ENCODE peak calls at places on chromosomes 6 and 20, in five cellular contexts. V is OCI-LY7, W is heart left ventricle, P is PC-9, X is HCT116. G is an unnamed sample.

GRCh38 chr6:10419749-10420545 is 5.1 kb upstream of the TFAP2A start:
- DNase-seq in V (no peak), W (no peak), P (peak; percentile 52), X (no peak), G (no peak)

GRCh38 chr6:232896-233640 is 59.2 kb upstream of the DUSP22 start:
- DNase-seq in V (no peak), W (no peak), P (no peak), X (no peak), G (no peak)

GRCh38 chr6:92043782-92044181 is 1375.6 kb downstream of the EPHA7 start:
- DNase-seq in V (no peak), W (no peak), P (no peak), X (no peak), G (no peak)

GRCh38 chr20:37007898-37008649 is 56.6 kb upstream of the SAMHD1 start:
- DNase-seq in V (peak; percentile 72), W (no peak), P (no peak), X (no peak), G (no peak)

GRCh38 chr6:160077526-160077925 is 44.1 kb upstream of the SLC22A1 start:
- DNase-seq in V (no peak), W (no peak), P (no peak), X (no peak), G (no peak)

GRCh38 chr20:40980106-40980827 is 48.4 kb upstream of the TOP1 start:
- DNase-seq in V (no peak), W (no peak), P (no peak), X (no peak), G (no peak)

GRCh38 chr6:14146459-14147096 is 29.0 kb downstream of the CD83 start:
- DNase-seq in V (no peak), W (no peak), P (no peak), X (no peak), G (no peak)

GRCh38 chr6:149855040-149855654 is 9.0 kb downstream of the LRP11 start:
- DNase-seq in V (no peak), W (no peak), P (peak; percentile 63), X (peak; percentile 71), G (no peak)

GRCh38 chr20:8953300-8953699 is 115.6 kb upstream of the PLCB4 start:
- DNase-seq in V (no peak), W (no peak), P (no peak), X (no peak), G (no peak)

GRCh38 chr20:61939691-61940360 is 125.9 kb downstream of the TAF4 start:
- DNase-seq in V (no peak), W (no peak), P (no peak), X (no peak), G (no peak)

GRCh38 chr6:12291083-12291784 is 1.1 kb downstream of the EDN1 start:
- DNase-seq in V (no peak), W (no peak), P (no peak), X (no peak), G (no peak)
- H3K27ac ChIP-seq in V (no peak overlapping the region), W (peak overlapping the region; percentile 13), P (peak overlapping the region; percentile 92), X (no peak overlapping the region), G (no peak overlapping the region)

DNA sequence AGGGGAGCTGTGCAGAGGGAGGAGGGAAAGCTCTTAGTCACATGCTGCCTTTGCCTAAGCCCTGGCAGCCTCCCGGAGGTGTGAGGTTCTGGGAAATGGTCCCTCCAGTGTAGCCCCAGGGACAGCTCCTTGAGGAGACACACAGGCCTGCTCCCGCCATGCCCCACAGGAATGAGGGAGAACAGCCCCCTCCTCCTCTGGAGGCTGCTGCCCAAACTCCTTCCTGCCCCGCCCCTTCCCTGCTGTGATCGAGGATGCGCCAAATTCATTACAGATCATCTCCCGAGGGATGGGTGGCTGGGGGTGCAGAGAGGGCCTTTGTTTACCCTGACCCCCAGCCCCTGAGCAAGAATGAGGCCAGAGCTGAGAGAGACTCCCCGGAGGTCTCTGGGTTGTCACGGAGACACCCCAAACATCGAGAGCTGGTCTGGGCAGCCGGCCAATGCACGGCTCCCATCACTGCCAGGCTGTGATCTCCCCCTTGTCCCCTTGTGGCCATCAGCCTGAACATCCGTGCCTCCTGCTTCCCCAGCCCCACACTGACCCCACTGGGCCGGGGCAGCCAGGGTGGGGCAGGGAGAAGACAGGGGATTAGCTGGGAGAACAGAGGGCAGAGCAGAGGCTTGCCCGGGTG is 8.4 kb downstream of the CYP21A2 start:
- DNase-seq in V (no peak), W (peak; percentile 52), P (peak; percentile 66), X (no peak), G (peak; percentile 77)
- H3K4me1 ChIP-seq in V (no peaks in the 10 kb centered on the region), W (peaks cover 25% of the 10 kb centered on the region), P (peaks cover 30% of the 10 kb centered on the region), X (peaks cover 9% of the 10 kb centered on the region), G (peaks cover 31% of the 10 kb centered on the region)

GRCh38 chr6:138593100-138593877 is 94.0 kb upstream of the NHSL1 start:
- DNase-seq in V (peak; percentile 10), W (peak; percentile 54), P (peak; percentile 18), X (peak; percentile 64), G (peak; percentile 72)
- TF ChIP-seq CTCF in V (no peak), W (no peak), P (no peak), X (no peak), G (no peak)

GRCh38 chr6:157724960-157725741 is 97.9 kb upstream of the SNX9 start:
- DNase-seq in V (no peak), W (no peak), P (no peak), X (no peak), G (no peak)
- H3K27ac ChIP-seq in V (no peak overlapping the region), W (no peak overlapping the region), P (no peak overlapping the region), X (no peak overlapping the region), G (no peak overlapping the region)

GRCh38 chr6:167858842-167859520 is 32.3 kb downstream of the AFDN start:
- DNase-seq in V (no peak), W (no peak), P (no peak), X (no peak), G (no peak)

GRCh38 chr6:167858086-167858591 is 31.4 kb downstream of the AFDN start:
- DNase-seq in V (no peak), W (no peak), P (no peak), X (no peak), G (no peak)

GRCh38 chr6:167855825-167856425 is 29.2 kb downstream of the AFDN start:
- DNase-seq in V (no peak), W (no peak), P (no peak), X (peak; percentile 19), G (no peak)

GRCh38 chr6:167856474-167856873 is 29.8 kb downstream of the AFDN start:
- DNase-seq in V (no peak), W (no peak), P (no peak), X (no peak), G (no peak)

DNA sequence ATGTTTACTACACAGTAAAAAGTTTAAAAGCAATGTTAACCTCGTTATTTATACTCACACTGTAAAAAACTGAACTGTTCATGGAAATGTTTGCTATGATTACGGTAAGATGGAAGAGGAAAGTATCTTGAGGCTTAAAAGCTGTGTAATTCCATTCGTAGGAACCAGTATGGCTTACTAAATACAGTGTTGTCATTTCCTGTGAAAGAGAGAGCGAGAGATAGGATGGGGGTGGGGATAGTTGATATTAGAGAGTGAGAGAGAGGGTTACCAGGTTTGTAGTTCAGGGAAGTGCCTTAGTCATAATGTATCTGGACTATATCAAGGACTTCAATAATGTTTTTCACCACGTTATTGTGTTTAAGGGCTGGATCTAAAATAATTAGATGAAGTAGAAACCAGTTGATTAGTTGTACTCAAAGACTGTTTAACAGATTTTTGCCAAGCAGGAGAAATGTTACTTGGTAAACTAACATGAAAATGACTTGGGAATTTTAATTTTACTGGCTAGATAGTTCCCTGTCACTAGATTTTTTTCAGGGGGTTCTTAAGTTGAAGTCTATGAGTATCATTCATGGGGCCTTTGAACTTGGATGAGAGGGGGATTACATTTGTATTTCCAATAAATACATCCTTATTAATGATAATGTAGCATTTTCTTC is 30.4 kb downstream of the AFDN start:
- DNase-seq in V (no peak), W (no peak), P (no peak), X (no peak), G (no peak)
- H3K4me1 ChIP-seq in V (peaks cover 8% of the 10 kb centered on the region), W (peaks cover 65% of the 10 kb centered on the region), P (peaks cover 13% of the 10 kb centered on the region), X (no peaks in the 10 kb centered on the region), G (peaks cover 27% of the 10 kb centered on the region)

GRCh38 chr20:58839474-58839874 is 11.2 kb downstream of the GNAS-AS1 start:
- DNase-seq in V (peak; percentile 37), W (no peak), P (peak; percentile 23), X (peak; percentile 7), G (peak; percentile 40)
- TF ChIP-seq CTCF in V (peak; percentile 65), W (peak; percentile 13), P (peak; percentile 54), X (peak; percentile 30), G (peak; percentile 42)

G was measured in adrenal gland.